ENCODE peak calls at places on chromosomes 7 and 10, in seven cellular contexts. T, D, W, Y, I, Z and X are unnamed samples.

GRCh38 chr10:10118131-10118530 is 899.5 kb upstream of the CELF2 start:
- DNase-seq in T (no peak), D (no peak), W (no peak), Y (no peak), I (no peak), Z (no peak), X (no peak)

GRCh38 chr10:102537367-102537766 is 33.6 kb downstream of the SUFU start:
- DNase-seq in T (no peak), D (no peak), W (no peak), Y (no peak), I (no peak), Z (no peak), X (no peak)

GRCh38 chr10:27481486-27481885 is 22.6 kb upstream of the RAB18 start:
- DNase-seq in T (no peak), D (no peak), W (no peak), Y (no peak), I (no peak), Z (no peak), X (no peak)

GRCh38 chr7:461453-462172 is 58.0 kb downstream of the PDGFA start:
- DNase-seq in T (no peak), D (no peak), W (no peak), Y (no peak), I (no peak), Z (no peak), X (no peak)

GRCh38 chr10:8049151-8049873 is 5.2 kb upstream of the GATA3 start:
- DNase-seq in T (no peak), D (no peak), W (no peak), Y (no peak), I (no peak), Z (no peak), X (no peak)

GRCh38 chr7:98520356-98520932 is 96.6 kb upstream of the NPTX2 start:
- DNase-seq in T (no peak), D (no peak), W (no peak), Y (no peak), I (no peak), Z (no peak), X (no peak)

GRCh38 chr7:128041203-128041602 is 10.0 kb upstream of the LRRC4 start:
- DNase-seq in T (no peak), D (no peak), W (no peak), Y (no peak), I (peak), Z (no peak), X (no peak)

GRCh38 chr10:67609996-67610793 is 85.8 kb downstream of the CTNNA3 start:
- DNase-seq in T (no peak), D (no peak), W (no peak), Y (no peak), I (peak), Z (no peak), X (no peak)

GRCh38 chr10:72277340-72277995 is 3.7 kb downstream of the DDIT4 start:
- DNase-seq in T (no peak), D (no peak), W (no peak), Y (no peak), I (no peak), Z (no peak), X (no peak)

GRCh38 chr10:6033954-6034353 is 28.2 kb downstream of the IL2RA start:
- DNase-seq in T (no peak), D (no peak), W (no peak), Y (no peak), I (no peak), Z (no peak), X (no peak)

GRCh38 chr7:137661634-137662033 is 185.1 kb downstream of the DGKI start:
- DNase-seq in T (no peak), D (no peak), W (no peak), Y (no peak), I (no peak), Z (no peak), X (no peak)

GRCh38 chr10:96619803-96620773 is 33.3 kb upstream of the TM9SF3 start:
- DNase-seq in T (no peak), D (no peak), W (no peak), Y (no peak), I (no peak), Z (no peak), X (no peak)

GRCh38 chr10:33293531-33294170 is 40.8 kb downstream of the NRP1 start:
- DNase-seq in T (no peak), D (no peak), W (no peak), Y (no peak), I (no peak), Z (no peak), X (no peak)